ENCODE peak calls at places on chromosomes 6 and 20, in five cellular contexts. B is colonic mucosa; O is gastrocnemius medialis; M is sigmoid colon; Z is CD4-positive, alpha-beta memory T cell. E is an unnamed sample.

GRCh38 chr6:120648713-120649112 is 685.6 kb downstream of the TBC1D32 start:
- DNase-seq in M (no peak), O (no peak), B (no peak), Z (no peak), E (no peak)

GRCh38 chr6:140388141-140388802 is 1013.8 kb upstream of the CITED2 start:
- DNase-seq in B (no peak), Z (no peak), O (no peak), M (no peak), E (no peak)

GRCh38 chr20:53903652-53903987 is 166.8 kb downstream of the BCAS1 start:
- DNase-seq in Z (no peak), M (no peak), B (no peak), O (no peak), E (no peak)

GRCh38 chr6:160005211-160005610 is 36.3 kb downstream of the IGF2R start:
- DNase-seq in Z (no peak), O (no peak), B (no peak), M (no peak), E (no peak)

GRCh38 chr20:34938466-34939163 is 17.0 kb downstream of the GSS start:
- DNase-seq in M (peak), O (peak), Z (no peak), B (peak), E (no peak)

GRCh38 chr6:162371133-162371532 is 356.4 kb downstream of the PRKN start:
- DNase-seq in O (no peak), M (no peak), B (no peak), Z (no peak), E (no peak)

GRCh38 chr6:97282238-97282725 is 734 bp downstream of the MMS22L start:
- DNase-seq in B (peak), Z (no peak), M (no peak), O (no peak), E (peak)

GRCh38 chr6:100342830-100343229 is 121.9 kb downstream of the SIM1 start:
- DNase-seq in O (no peak), Z (no peak), B (no peak), M (no peak), E (no peak)

GRCh38 chr6:33014841-33015634 is 5.6 kb upstream of the HLA-DOA start:
- DNase-seq in M (no peak), Z (peak), O (no peak), B (peak), E (peak)

GRCh38 chr20:20568604-20569205 is 143.7 kb downstream of the RALGAPA2 start:
- DNase-seq in B (no peak), O (no peak), Z (peak), M (no peak), E (peak)

GRCh38 chr6:130161627-130162404 is 60.9 kb downstream of the SAMD3 start:
- DNase-seq in Z (no peak), B (no peak), O (no peak), M (no peak), E (no peak)

GRCh38 chr6:129967427-129967826 is 51.0 kb upstream of the L3MBTL3 start:
- DNase-seq in O (no peak), B (no peak), Z (no peak), M (no peak), E (no peak)

GRCh38 chr20:23782366-23782983 is 31.7 kb upstream of the CST1 start:
- DNase-seq in B (no peak), O (no peak), Z (no peak), M (no peak), E (peak)

GRCh38 chr6:44430322-44430721 is 42.8 kb downstream of the CDC5L start:
- DNase-seq in O (no peak), M (no peak), B (no peak), Z (no peak), E (peak)

GRCh38 chr20:63932606-63933160 is 23.5 kb downstream of the UCKL1 start:
- DNase-seq in B (no peak), Z (no peak), M (no peak), O (no peak), E (no peak)

GRCh38 chr6:6320901-6321300 is 439 bp upstream of the F13A1 start:
- DNase-seq in B (no peak), Z (no peak), O (no peak), M (no peak), E (no peak)

GRCh38 chr6:156351346-156351966 is 425.7 kb upstream of the ARID1B start:
- DNase-seq in B (no peak), Z (no peak), M (no peak), O (no peak), E (no peak)

DNA sequence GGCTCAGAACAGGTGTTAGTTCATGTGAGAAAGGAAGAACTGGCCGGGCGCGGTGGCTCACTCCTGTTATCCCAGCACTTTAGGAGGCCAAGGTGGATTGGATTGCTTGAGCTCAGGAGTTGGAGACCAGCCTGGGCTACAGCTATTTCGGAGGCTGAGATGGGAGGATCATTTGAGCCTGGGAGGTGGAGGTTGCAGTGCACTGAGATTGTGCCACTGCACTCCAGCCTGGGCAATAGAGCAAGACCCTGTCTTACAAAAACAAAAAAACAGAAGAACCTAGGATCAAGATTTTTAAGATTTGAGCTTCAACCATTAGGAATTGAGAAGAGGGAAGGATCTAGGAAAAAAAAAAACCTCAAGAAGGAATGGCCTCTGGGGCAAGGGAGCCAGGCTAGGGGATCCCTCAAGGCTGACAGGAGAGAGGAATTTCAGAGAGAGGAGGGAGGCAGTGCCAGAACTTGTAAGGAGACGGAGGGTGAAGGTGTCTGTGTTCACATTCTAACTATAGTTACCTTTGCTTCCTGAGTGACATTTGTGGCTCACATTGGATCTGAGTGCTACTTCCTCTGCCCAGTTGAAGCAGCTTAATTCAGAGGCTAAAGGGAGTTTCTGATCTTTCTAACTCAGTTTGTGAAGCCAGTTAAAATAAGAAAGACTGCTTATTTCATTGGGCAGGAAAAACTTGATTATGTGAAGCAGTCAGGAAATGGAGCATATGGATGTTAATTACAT is 26.1 kb downstream of the CHMP4B start:
- DNase-seq in B (no peak), O (no peak), M (no peak), Z (no peak), E (no peak)
- H3K27ac ChIP-seq in B (peak), O (no peak), M (no peak), Z (no peak), E (no peak)

GRCh38 chr6:116011520-116011919 is 49.2 kb downstream of the FRK start:
- DNase-seq in M (no peak), Z (no peak), B (peak), O (no peak), E (no peak)

GRCh38 chr6:116012966-116013365 is 47.7 kb downstream of the FRK start:
- DNase-seq in O (no peak), B (no peak), Z (no peak), M (no peak), E (no peak)

GRCh38 chr6:116010400-116011095 is 50.1 kb downstream of the FRK start:
- DNase-seq in M (peak), Z (peak), O (peak), B (peak), E (peak)

GRCh38 chr6:116012471-116012949 is 48.2 kb downstream of the FRK start:
- DNase-seq in O (no peak), Z (no peak), M (no peak), B (no peak), E (no peak)

DNA sequence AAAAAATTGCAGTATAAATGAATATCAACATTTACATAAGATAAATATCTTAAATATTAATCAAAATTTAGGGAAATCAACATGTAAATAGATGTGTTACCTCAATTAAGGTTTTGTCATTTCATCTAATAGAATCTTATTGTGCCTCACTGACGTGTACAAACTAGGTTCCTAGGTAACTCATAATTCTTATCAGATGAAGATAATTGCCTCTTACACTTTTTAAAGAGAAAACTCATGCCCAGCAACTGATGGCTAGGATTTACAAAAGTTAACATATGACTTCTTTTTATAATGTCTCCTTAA is 49.6 kb downstream of the FRK start:
- DNase-seq in O (no peak), M (no peak), B (no peak), Z (no peak), E (no peak)
- H3K27ac ChIP-seq in O (no peak), M (no peak), B (peak), Z (no peak), E (no peak)

DNA sequence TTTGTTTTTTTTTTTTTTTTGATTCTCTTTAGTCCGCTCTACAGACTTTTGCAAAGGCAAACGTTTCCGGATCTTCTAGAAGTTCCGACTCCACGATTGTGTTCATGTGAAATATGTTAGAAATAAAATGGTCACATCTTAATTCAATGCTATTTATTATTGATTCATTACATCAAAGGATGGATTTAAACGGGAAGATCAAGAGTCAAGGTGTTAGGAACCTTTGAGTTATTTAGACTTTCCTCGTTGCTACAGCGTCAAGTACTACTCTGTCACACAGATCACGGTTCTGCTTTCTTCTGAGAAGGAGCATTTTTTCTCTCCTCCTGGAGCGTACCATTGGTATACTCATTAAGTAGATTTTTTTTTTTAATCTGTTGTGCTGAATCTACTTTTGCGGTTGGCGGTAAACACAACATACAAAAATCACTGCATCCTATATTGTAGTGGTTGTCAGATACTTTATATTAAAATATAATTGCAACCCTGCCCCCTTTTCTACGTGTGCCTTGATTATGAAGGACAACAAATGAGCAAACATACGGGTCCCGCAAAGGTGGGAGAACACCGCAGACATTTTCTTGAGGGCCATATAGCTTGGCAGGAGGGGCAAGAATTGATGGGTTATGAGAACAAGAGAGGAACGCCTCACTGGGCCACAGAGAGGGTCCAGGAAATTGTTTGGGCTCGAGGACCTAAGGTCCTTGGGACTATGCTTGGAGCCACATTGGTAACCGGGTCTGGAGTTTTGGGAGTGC is 17.5 kb downstream of the HMGN4 start:
- DNase-seq in B (no peak), Z (no peak), M (no peak), O (no peak), E (no peak)
- H3K27ac ChIP-seq in B (no peak), Z (no peak), M (peak), O (no peak), E (no peak)

GRCh38 chr20:62846528-62846890 is 15.1 kb downstream of the TCFL5 start:
- DNase-seq in M (no peak), O (no peak), B (no peak), Z (no peak), E (no peak)

GRCh38 chr20:62852196-62852595 is 9.4 kb downstream of the TCFL5 start:
- DNase-seq in M (no peak), O (no peak), Z (no peak), B (no peak), E (no peak)

GRCh38 chr20:62850333-62850974 is 11.2 kb downstream of the TCFL5 start:
- DNase-seq in O (no peak), Z (no peak), M (no peak), B (no peak), E (no peak)

GRCh38 chr20:62852841-62853240 is 8.8 kb downstream of the TCFL5 start:
- DNase-seq in O (no peak), Z (no peak), M (no peak), B (no peak), E (no peak)

DNA sequence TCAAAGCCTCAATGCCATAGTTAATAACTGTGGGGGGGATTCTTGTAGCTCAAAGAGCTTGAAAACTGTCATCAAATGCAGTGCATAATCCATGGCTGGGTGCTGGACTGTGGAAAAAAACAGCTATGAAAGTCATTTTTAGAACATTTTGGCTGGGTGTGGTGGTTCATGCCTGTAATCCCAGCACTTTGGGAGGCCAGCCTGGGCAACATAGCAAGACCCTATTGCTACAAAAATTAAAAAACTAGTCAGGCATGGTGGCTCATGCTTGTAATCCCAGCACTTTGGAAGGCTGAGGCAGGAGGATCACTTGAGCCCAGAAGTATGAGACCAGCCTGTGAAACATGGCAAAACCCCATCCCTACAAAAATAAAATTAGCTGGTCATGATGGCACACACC is 12.2 kb downstream of the TCFL5 start:
- DNase-seq in M (no peak), B (no peak), O (no peak), Z (no peak), E (no peak)
- H3K27ac ChIP-seq in M (no peak), B (no peak), O (no peak), Z (no peak), E (no peak)

GRCh38 chr6:84026721-84027164 is 6.8 kb upstream of the MRAP2 start:
- DNase-seq in B (peak), O (no peak), M (no peak), Z (no peak), E (no peak)
- H3K27ac ChIP-seq in B (peak), O (no peak), M (no peak), Z (no peak), E (no peak)

GRCh38 chr20:31704225-31705119 is 18.2 kb downstream of the BCL2L1 start:
- DNase-seq in Z (no peak), B (peak), M (peak), O (no peak), E (no peak)

GRCh38 chr20:31707258-31707615 is 15.4 kb downstream of the BCL2L1 start:
- DNase-seq in Z (no peak), B (no peak), O (no peak), M (no peak), E (no peak)

GRCh38 chr20:31706607-31707257 is 15.9 kb downstream of the BCL2L1 start:
- DNase-seq in M (no peak), O (peak), B (no peak), Z (no peak), E (no peak)

GRCh38 chr20:31705191-31705590 is 17.5 kb downstream of the BCL2L1 start:
- DNase-seq in Z (no peak), O (no peak), B (no peak), M (no peak), E (no peak)

GRCh38 chr20:31705598-31706597 is 16.8 kb downstream of the BCL2L1 start:
- DNase-seq in Z (no peak), M (no peak), B (no peak), O (no peak), E (no peak)
- H3K27ac ChIP-seq in Z (no peak), M (no peak), B (peak), O (peak), E (peak)

GRCh38 chr20:37986063-37986858 is 47.0 kb downstream of the TTI1 start:
- DNase-seq in B (no peak), Z (no peak), O (no peak), M (no peak), E (no peak)
- H3K27ac ChIP-seq in B (no peak), Z (no peak), O (peak), M (peak), E (no peak)

E was measured in Karpas-422.